ENCODE peak calls at places on chromosomes 12 and 14, in ten cellular contexts. One of them, this sample, is unnamed.
A peak's percentile ranks its signal among the peaks of the same experiment; 100 is the strongest.

GRCh38 chr12:124077730-124078129 is 104.7 kb downstream of the ZNF664 start:
- DNase-seq in left lung: peak; percentile 53
- DNase-seq in bronchial epithelial cell: peak; percentile 15
- DNase-seq in fibroblast of lung: no peak
- DNase-seq in upper lobe of left lung: peak; percentile 34
- DNase-seq in GM23338: no peak
- DNase-seq in coronary artery: no peak
- DNase-seq in heart left ventricle: no peak
- DNase-seq in cardiac muscle cell: no peak
- DNase-seq in uterus: no peak
- DNase-seq in this sample: no peak

GRCh38 chr12:124518051-124518932 is 49.1 kb downstream of the NCOR2 start:
- DNase-seq in coronary artery: peak; percentile 99
- DNase-seq in bronchial epithelial cell: peak; percentile 97
- DNase-seq in GM23338: no peak
- DNase-seq in cardiac muscle cell: peak; percentile 100
- DNase-seq in uterus: peak; percentile 99
- DNase-seq in heart left ventricle: peak; percentile 97
- DNase-seq in upper lobe of left lung: peak; percentile 97
- DNase-seq in left lung: peak; percentile 96
- DNase-seq in fibroblast of lung: peak; percentile 100
- DNase-seq in this sample: peak; percentile 98

GRCh38 chr14:34462132-34462893 is at the start of gene SPTSSA:
- DNase-seq in GM23338: peak; percentile 91
- DNase-seq in cardiac muscle cell: peak; percentile 96
- DNase-seq in left lung: peak; percentile 95
- DNase-seq in uterus: peak; percentile 93
- DNase-seq in upper lobe of left lung: peak; percentile 95
- DNase-seq in fibroblast of lung: peak; percentile 89
- DNase-seq in coronary artery: peak; percentile 96
- DNase-seq in heart left ventricle: peak; percentile 95
- DNase-seq in bronchial epithelial cell: peak; percentile 73
- DNase-seq in this sample: peak; percentile 93

GRCh38 chr14:104230946-104231345 is 92.6 kb downstream of the KIF26A start:
- DNase-seq in uterus: no peak
- DNase-seq in GM23338: no peak
- DNase-seq in heart left ventricle: no peak
- DNase-seq in cardiac muscle cell: no peak
- DNase-seq in fibroblast of lung: no peak
- DNase-seq in upper lobe of left lung: no peak
- DNase-seq in bronchial epithelial cell: no peak
- DNase-seq in left lung: peak; percentile 17
- DNase-seq in coronary artery: no peak
- DNase-seq in this sample: no peak

GRCh38 chr14:100025111-100025510 is 40.1 kb upstream of the EVL start:
- DNase-seq in coronary artery: no peak
- DNase-seq in cardiac muscle cell: peak; percentile 47
- DNase-seq in fibroblast of lung: peak; percentile 26
- DNase-seq in uterus: no peak
- DNase-seq in upper lobe of left lung: peak; percentile 65
- DNase-seq in GM23338: peak; percentile 75
- DNase-seq in left lung: peak; percentile 51
- DNase-seq in bronchial epithelial cell: peak; percentile 47
- DNase-seq in heart left ventricle: no peak
- DNase-seq in this sample: peak; percentile 52

GRCh38 chr12:106519587-106519986 is 63.2 kb upstream of the RFX4 start:
- DNase-seq in uterus: no peak
- DNase-seq in left lung: no peak
- DNase-seq in bronchial epithelial cell: no peak
- DNase-seq in cardiac muscle cell: peak; percentile 54
- DNase-seq in coronary artery: no peak
- DNase-seq in fibroblast of lung: peak; percentile 28
- DNase-seq in upper lobe of left lung: no peak
- DNase-seq in heart left ventricle: no peak
- DNase-seq in GM23338: no peak
- DNase-seq in this sample: no peak

GRCh38 chr12:101127521-101128219 is 82.4 kb downstream of the SLC5A8 start:
- DNase-seq in cardiac muscle cell: peak; percentile 1
- DNase-seq in bronchial epithelial cell: no peak
- DNase-seq in upper lobe of left lung: no peak
- DNase-seq in GM23338: no peak
- DNase-seq in uterus: no peak
- DNase-seq in fibroblast of lung: peak; percentile 79
- DNase-seq in heart left ventricle: no peak
- DNase-seq in left lung: no peak
- DNase-seq in coronary artery: no peak
- DNase-seq in this sample: no peak

GRCh38 chr14:61547186-61548121 is 147.9 kb upstream of the HIF1A start:
- DNase-seq in cardiac muscle cell: peak; percentile 88
- DNase-seq in heart left ventricle: no peak
- DNase-seq in bronchial epithelial cell: peak; percentile 88
- DNase-seq in upper lobe of left lung: peak; percentile 52
- DNase-seq in uterus: no peak
- DNase-seq in fibroblast of lung: peak; percentile 92
- DNase-seq in left lung: no peak
- DNase-seq in GM23338: no peak
- DNase-seq in coronary artery: no peak
- DNase-seq in this sample: peak; percentile 93

GRCh38 chr12:24109381-24110039 is 160.0 kb upstream of the SOX5 start:
- DNase-seq in heart left ventricle: no peak
- DNase-seq in fibroblast of lung: peak; percentile 21
- DNase-seq in uterus: no peak
- DNase-seq in cardiac muscle cell: peak; percentile 25
- DNase-seq in bronchial epithelial cell: peak; percentile 35
- DNase-seq in GM23338: peak; percentile 48
- DNase-seq in left lung: no peak
- DNase-seq in coronary artery: no peak
- DNase-seq in upper lobe of left lung: no peak
- DNase-seq in this sample: peak; percentile 40

GRCh38 chr14:74522740-74523139 is 29.2 kb downstream of the ISCA2 start:
- DNase-seq in left lung: no peak
- DNase-seq in coronary artery: no peak
- DNase-seq in GM23338: no peak
- DNase-seq in upper lobe of left lung: no peak
- DNase-seq in bronchial epithelial cell: no peak
- DNase-seq in cardiac muscle cell: no peak
- DNase-seq in heart left ventricle: no peak
- DNase-seq in uterus: no peak
- DNase-seq in fibroblast of lung: no peak
- DNase-seq in this sample: no peak

GRCh38 chr12:46088040-46088439 is 97.7 kb upstream of the SCAF11 start:
- DNase-seq in upper lobe of left lung: no peak
- DNase-seq in coronary artery: no peak
- DNase-seq in heart left ventricle: no peak
- DNase-seq in uterus: no peak
- DNase-seq in fibroblast of lung: no peak
- DNase-seq in bronchial epithelial cell: no peak
- DNase-seq in GM23338: no peak
- DNase-seq in left lung: no peak
- DNase-seq in cardiac muscle cell: no peak
- DNase-seq in this sample: no peak

GRCh38 chr14:104656014-104656714 is 33.3 kb upstream of the INF2 start:
- DNase-seq in GM23338: no peak
- DNase-seq in bronchial epithelial cell: no peak
- DNase-seq in cardiac muscle cell: peak; percentile 15
- DNase-seq in fibroblast of lung: no peak
- DNase-seq in left lung: no peak
- DNase-seq in uterus: no peak
- DNase-seq in heart left ventricle: no peak
- DNase-seq in upper lobe of left lung: no peak
- DNase-seq in coronary artery: no peak
- DNase-seq in this sample: no peak

DNA sequence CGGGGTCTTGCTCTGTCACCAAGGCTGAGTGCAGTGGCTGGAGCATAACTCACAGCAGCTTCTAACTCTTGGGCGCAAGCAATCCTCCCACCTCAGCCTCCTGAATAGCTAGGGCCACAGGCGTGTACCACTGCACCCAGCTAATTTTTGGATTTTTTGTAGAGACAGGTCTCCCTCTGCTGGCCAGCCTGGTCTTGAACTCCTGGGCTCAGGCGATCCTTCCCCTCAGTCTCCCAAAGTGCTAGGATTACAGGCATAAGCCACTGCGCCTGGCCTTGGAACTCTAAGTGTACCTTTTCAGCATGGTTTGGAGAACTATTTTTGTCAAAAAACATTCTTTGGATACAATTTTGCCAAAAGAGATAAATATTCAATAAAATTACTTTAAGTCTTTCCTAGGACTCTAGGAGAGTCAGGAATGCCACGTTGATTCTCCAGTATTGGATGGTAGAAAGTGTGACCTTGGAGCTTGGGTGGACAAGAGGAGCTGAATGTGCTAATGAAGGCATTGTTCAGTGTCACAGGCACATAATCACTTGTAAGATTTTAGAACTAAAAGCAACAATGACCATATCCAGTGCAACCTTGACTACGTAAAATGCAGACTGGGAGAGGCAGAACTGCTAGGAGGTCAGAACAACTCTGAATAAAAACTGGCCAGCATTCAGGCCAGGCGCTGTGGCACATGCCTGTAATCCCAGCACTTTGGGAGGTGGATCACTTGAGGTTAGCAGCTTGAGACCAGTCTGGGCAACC is 2.8 kb downstream of the SRSF9 start:
- DNase-seq in upper lobe of left lung: peak; percentile 28
- DNase-seq in heart left ventricle: peak; percentile 30
- DNase-seq in fibroblast of lung: peak; percentile 23
- DNase-seq in left lung: no peak
- DNase-seq in cardiac muscle cell: peak; percentile 59
- DNase-seq in uterus: peak; percentile 34
- DNase-seq in coronary artery: no peak
- DNase-seq in bronchial epithelial cell: peak; percentile 37
- DNase-seq in GM23338: peak; percentile 77
- DNase-seq in this sample: peak; percentile 62
- TF ChIP-seq CTCF in upper lobe of left lung: no peak
- TF ChIP-seq CTCF in heart left ventricle: peak; percentile 49
- TF ChIP-seq CTCF in fibroblast of lung: peak; percentile 52
- TF ChIP-seq CTCF in left lung: no peak
- TF ChIP-seq CTCF in cardiac muscle cell: peak; percentile 66
- TF ChIP-seq CTCF in uterus: peak; percentile 23
- TF ChIP-seq CTCF in coronary artery: peak; percentile 18
- TF ChIP-seq CTCF in bronchial epithelial cell: peak; percentile 70
- TF ChIP-seq CTCF in GM23338: peak; percentile 66
- TF ChIP-seq CTCF in this sample: peak; percentile 69

DNA sequence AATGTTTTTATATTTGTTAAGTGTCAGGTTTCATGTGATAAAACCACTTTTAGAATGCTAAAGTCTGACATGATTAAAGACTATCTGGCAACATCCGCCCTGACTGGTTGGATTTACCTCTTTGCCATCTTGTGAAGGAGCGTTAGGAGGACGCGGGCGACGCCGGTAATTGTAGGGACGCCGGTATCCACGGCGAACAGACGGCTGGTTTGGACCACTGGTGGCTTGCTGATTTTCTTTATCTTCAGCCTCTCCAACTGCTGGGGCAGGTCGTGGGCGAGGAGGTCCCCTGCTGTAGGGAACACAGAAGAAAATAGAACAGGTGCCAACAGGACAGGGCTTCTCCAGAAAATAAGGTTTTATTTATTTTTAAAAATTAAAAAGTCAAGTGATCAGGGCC is 21.3 kb downstream of the YBX3 start:
- DNase-seq in coronary artery: no peak
- DNase-seq in fibroblast of lung: no peak
- DNase-seq in upper lobe of left lung: no peak
- DNase-seq in GM23338: no peak
- DNase-seq in cardiac muscle cell: no peak
- DNase-seq in bronchial epithelial cell: no peak
- DNase-seq in uterus: no peak
- DNase-seq in heart left ventricle: no peak
- DNase-seq in left lung: no peak
- DNase-seq in this sample: no peak
- H3K4me3 ChIP-seq in coronary artery: no peak overlapping the region
- H3K4me3 ChIP-seq in fibroblast of lung: no peak overlapping the region
- H3K4me3 ChIP-seq in upper lobe of left lung: no peak overlapping the region
- H3K4me3 ChIP-seq in GM23338: no peak overlapping the region
- H3K4me3 ChIP-seq in cardiac muscle cell: no peak overlapping the region
- H3K4me3 ChIP-seq in bronchial epithelial cell: no peak overlapping the region
- H3K4me3 ChIP-seq in uterus: no peak overlapping the region
- H3K4me3 ChIP-seq in heart left ventricle: no peak overlapping the region
- H3K4me3 ChIP-seq in left lung: no peak overlapping the region
- H3K4me3 ChIP-seq in this sample: no peak overlapping the region

DNA sequence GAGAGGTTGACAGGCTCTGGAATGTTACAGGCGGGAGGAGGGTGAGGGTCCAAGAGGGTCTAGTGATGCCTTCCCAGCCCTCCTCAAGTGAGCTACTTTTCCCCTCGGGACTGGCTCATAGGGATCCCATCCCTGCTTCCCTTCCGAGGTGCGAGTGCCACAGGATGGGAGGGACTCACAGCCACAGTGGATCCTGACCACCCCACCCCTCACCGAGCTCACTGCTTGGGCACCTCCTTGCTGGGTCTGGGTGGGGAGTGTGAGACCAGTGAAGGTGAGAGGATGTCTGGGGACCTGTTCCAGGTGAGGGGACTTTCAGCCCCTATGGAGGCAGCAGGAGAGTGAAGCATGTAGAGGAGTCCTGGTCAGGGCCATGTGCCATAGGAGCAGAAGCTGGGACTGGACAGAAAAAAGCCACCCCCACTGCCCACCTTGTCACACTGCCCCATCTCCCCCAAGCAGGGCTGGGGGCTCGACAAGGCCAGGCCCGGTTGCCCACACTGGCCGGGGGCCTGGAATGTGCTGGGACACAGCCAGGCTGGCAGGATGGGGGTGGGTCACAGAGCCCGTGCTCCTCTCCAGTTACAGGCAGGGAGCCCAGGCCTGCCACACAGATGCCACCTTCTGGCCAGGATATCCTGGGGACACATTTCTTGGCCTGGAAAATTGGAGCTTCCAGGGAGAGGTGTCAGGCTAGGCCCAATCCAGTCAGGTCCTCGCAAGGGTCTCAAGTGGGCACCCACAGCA is 1.7 kb upstream of the TNS2 start:
- DNase-seq in GM23338: peak; percentile 47
- DNase-seq in left lung: peak; percentile 72
- DNase-seq in heart left ventricle: peak; percentile 78
- DNase-seq in bronchial epithelial cell: no peak
- DNase-seq in coronary artery: peak; percentile 91
- DNase-seq in cardiac muscle cell: no peak
- DNase-seq in uterus: peak; percentile 71
- DNase-seq in upper lobe of left lung: peak; percentile 81
- DNase-seq in fibroblast of lung: no peak
- DNase-seq in this sample: peak; percentile 19
- TF ChIP-seq CTCF in GM23338: peak; percentile 12
- TF ChIP-seq CTCF in left lung: no peak
- TF ChIP-seq CTCF in heart left ventricle: no peak
- TF ChIP-seq CTCF in bronchial epithelial cell: peak; percentile 15
- TF ChIP-seq CTCF in coronary artery: no peak
- TF ChIP-seq CTCF in cardiac muscle cell: no peak
- TF ChIP-seq CTCF in uterus: no peak
- TF ChIP-seq CTCF in upper lobe of left lung: peak; percentile 39
- TF ChIP-seq CTCF in fibroblast of lung: no peak
- TF ChIP-seq CTCF in this sample: peak; percentile 32

DNA sequence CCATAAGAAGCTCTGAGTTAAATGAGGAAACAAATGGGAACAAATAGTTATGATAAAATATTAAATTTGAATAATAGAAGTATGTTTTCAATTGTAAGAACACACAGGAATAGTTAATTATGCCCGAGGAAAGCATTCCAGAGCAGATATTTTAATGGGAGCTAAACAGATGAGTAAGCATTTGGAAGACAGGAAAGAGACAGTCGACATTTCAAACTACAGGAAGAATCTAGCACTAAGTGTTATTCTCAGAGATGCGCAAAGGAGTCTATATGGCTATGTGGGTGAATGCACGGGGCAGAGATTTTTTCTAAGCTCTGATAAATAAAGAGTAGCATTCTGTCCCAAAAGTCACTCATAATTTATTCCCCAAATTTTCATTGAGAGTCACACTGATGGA is 64.5 kb upstream of the SSTR1 start:
- DNase-seq in left lung: no peak
- DNase-seq in uterus: no peak
- DNase-seq in bronchial epithelial cell: no peak
- DNase-seq in fibroblast of lung: peak; percentile 12
- DNase-seq in upper lobe of left lung: no peak
- DNase-seq in cardiac muscle cell: no peak
- DNase-seq in heart left ventricle: no peak
- DNase-seq in GM23338: no peak
- DNase-seq in coronary artery: no peak
- DNase-seq in this sample: no peak
- H3K4me3 ChIP-seq in left lung: no peak overlapping the region
- H3K4me3 ChIP-seq in uterus: no peak overlapping the region
- H3K4me3 ChIP-seq in bronchial epithelial cell: no peak overlapping the region
- H3K4me3 ChIP-seq in fibroblast of lung: peak overlapping the region; percentile 24
- H3K4me3 ChIP-seq in upper lobe of left lung: no peak overlapping the region
- H3K4me3 ChIP-seq in cardiac muscle cell: no peak overlapping the region
- H3K4me3 ChIP-seq in heart left ventricle: no peak overlapping the region
- H3K4me3 ChIP-seq in GM23338: peak overlapping the region; percentile 3
- H3K4me3 ChIP-seq in coronary artery: no peak overlapping the region
- H3K4me3 ChIP-seq in this sample: no peak overlapping the region